ENCODE peak calls at places on chromosomes 2 and 18, in five cellular contexts. Q, P, J, W and S are unnamed samples.

GRCh38 chr2:226031078-226031937 is 631.8 kb downstream of the NYAP2 start:
- DNase-seq in P (peak), Q (peak), J (no peak), W (peak), S (peak)

GRCh38 chr18:11512096-11513030 is 97.0 kb upstream of the SLC35G4 start:
- DNase-seq in W (peak), J (no peak), P (peak), Q (peak), S (no peak)

GRCh38 chr2:237483018-237483731 is 3.9 kb upstream of the MLPH start:
- DNase-seq in P (no peak), Q (peak), W (no peak), J (no peak), S (no peak)

GRCh38 chr18:57843403-57843802 is 40.3 kb upstream of the ATP8B1 start:
- DNase-seq in J (no peak), Q (no peak), W (no peak), P (no peak), S (no peak)

GRCh38 chr18:80179857-80180558 is 67.3 kb downstream of the PARD6G start:
- DNase-seq in J (no peak), W (no peak), Q (no peak), P (no peak), S (no peak)

GRCh38 chr2:134433934-134434333 is 180.1 kb downstream of the MGAT5 start:
- DNase-seq in P (no peak), Q (no peak), W (no peak), J (no peak), S (no peak)

GRCh38 chr2:101064505-101064867 is 62.4 kb downstream of the RPL31 start:
- DNase-seq in Q (no peak), W (no peak), P (no peak), J (no peak), S (no peak)

GRCh38 chr2:67612576-67612981 is 215.4 kb downstream of the ETAA1 start:
- DNase-seq in Q (no peak), J (no peak), W (no peak), P (no peak), S (no peak)

GRCh38 chr18:8800445-8800844 is 95.1 kb downstream of the MTCL1 start:
- DNase-seq in J (no peak), W (peak), P (no peak), Q (peak), S (no peak)

GRCh38 chr2:3434654-3435053 is 55.2 kb downstream of the TRAPPC12 start:
- DNase-seq in P (no peak), W (no peak), Q (no peak), J (no peak), S (no peak)

GRCh38 chr2:74747411-74748080 is 86.4 kb upstream of the HK2 start:
- DNase-seq in P (peak), Q (no peak), J (no peak), W (no peak), S (no peak)

GRCh38 chr18:67710639-67711038 is 194.1 kb upstream of the DSEL start:
- DNase-seq in Q (peak), J (no peak), P (peak), W (peak), S (no peak)

GRCh38 chr18:37836071-37836470 is 270.5 kb upstream of the CELF4 start:
- DNase-seq in Q (no peak), P (no peak), W (no peak), J (no peak), S (no peak)

GRCh38 chr2:107430006-107430405 is 396.7 kb upstream of the RGPD4 start:
- DNase-seq in J (no peak), W (no peak), Q (no peak), P (no peak), S (no peak)

GRCh38 chr2:218540015-218540414 is 28.1 kb downstream of the USP37 start:
- DNase-seq in P (no peak), W (no peak), Q (no peak), J (no peak), S (no peak)

GRCh38 chr2:63049291-63050185 is 1.1 kb upstream of the OTX1 start:
- DNase-seq in Q (peak), P (no peak), J (no peak), W (peak), S (no peak)

GRCh38 chr2:26189751-26190150 is 16.9 kb downstream of the GAREM2 start:
- DNase-seq in J (no peak), W (no peak), Q (no peak), P (no peak), S (no peak)

GRCh38 chr18:28961669-28962228 is 784.8 kb upstream of the CDH2 start:
- DNase-seq in J (no peak), Q (peak), P (peak), W (peak), S (no peak)

GRCh38 chr18:74454279-74454741 is 2.8 kb downstream of the DIPK1C start:
- DNase-seq in P (no peak), J (no peak), Q (no peak), W (no peak), S (no peak)

GRCh38 chr2:85716346-85716880 is 22.3 kb downstream of the GNLY start:
- DNase-seq in J (no peak), Q (no peak), W (no peak), P (no peak), S (peak)

GRCh38 chr18:30086351-30086750 is 956.2 kb downstream of the DSC3 start:
- DNase-seq in P (no peak), J (no peak), W (no peak), Q (no peak), S (no peak)

GRCh38 chr2:151973901-151974199 is 125.0 kb downstream of the CACNB4 start:
- DNase-seq in P (peak), W (peak), J (no peak), Q (no peak), S (no peak)

GRCh38 chr2:182672471-182673165 is 43.4 kb upstream of the DNAJC10 start:
- DNase-seq in J (no peak), Q (peak), P (no peak), W (no peak), S (no peak)

GRCh38 chr2:176101216-176101845 is 1.7 kb downstream of the HOXD12 start:
- DNase-seq in P (no peak), J (no peak), Q (no peak), W (no peak), S (no peak)

GRCh38 chr18:75137346-75137877 is 71.5 kb downstream of the PTGR3 start:
- DNase-seq in Q (no peak), J (no peak), W (no peak), P (no peak), S (no peak)

GRCh38 chr2:27891063-27891819 is 712 bp downstream of the BABAM2 start:
- DNase-seq in J (peak), Q (peak), W (peak), P (peak), S (peak)

GRCh38 chr2:60992985-60993392 is 24.5 kb upstream of the PEX13 start:
- DNase-seq in J (no peak), Q (no peak), P (no peak), W (no peak), S (peak)

GRCh38 chr2:96324716-96325037 is 440 bp upstream of the ITPRIPL1 start:
- DNase-seq in W (no peak), P (no peak), J (no peak), Q (no peak), S (no peak)

GRCh38 chr2:7915302-7916200 is 766.3 kb upstream of the ID2 start:
- DNase-seq in Q (no peak), W (peak), P (no peak), J (no peak), S (no peak)

GRCh38 chr2:64192570-64193192 is 48.5 kb upstream of the PELI1 start:
- DNase-seq in P (peak), J (no peak), W (no peak), Q (no peak), S (peak)

GRCh38 chr18:57816208-57816999 is 13.3 kb upstream of the ATP8B1 start:
- DNase-seq in P (peak), J (no peak), W (no peak), Q (no peak), S (no peak)

GRCh38 chr2:45699032-45699658 is 47.7 kb downstream of the PRKCE start:
- DNase-seq in Q (no peak), J (no peak), W (no peak), P (no peak), S (no peak)

GRCh38 chr18:75089748-75090327 is 119.1 kb downstream of the PTGR3 start:
- DNase-seq in P (no peak), Q (no peak), W (peak), J (no peak), S (no peak)

GRCh38 chr2:73291093-73291460 is 2.3 kb downstream of the EGR4 start:
- DNase-seq in W (peak), J (peak), P (no peak), Q (peak), S (peak)

GRCh38 chr18:22822841-22823508 is 110.2 kb upstream of the RBBP8 start:
- DNase-seq in Q (no peak), J (no peak), P (no peak), W (no peak), S (no peak)

GRCh38 chr2:240930631-240931318 is 24.6 kb downstream of the CROCC2 start:
- DNase-seq in J (no peak), Q (no peak), W (no peak), P (no peak), S (no peak)

GRCh38 chr2:112529751-112530150 is 12.5 kb upstream of the POLR1B start:
- DNase-seq in P (no peak), Q (no peak), J (no peak), W (no peak), S (peak)

GRCh38 chr18:12531747-12532146 is 124.0 kb downstream of the PRELID3A start:
- DNase-seq in W (no peak), Q (no peak), P (no peak), J (no peak), S (no peak)

GRCh38 chr18:25621144-25621543 is 269.2 kb upstream of the ZNF521 start:
- DNase-seq in P (no peak), J (no peak), W (no peak), Q (no peak), S (no peak)

GRCh38 chr2:190432567-190433231 is 24.5 kb downstream of the MFSD6 start:
- DNase-seq in J (no peak), W (no peak), Q (no peak), P (no peak), S (no peak)

DNA sequence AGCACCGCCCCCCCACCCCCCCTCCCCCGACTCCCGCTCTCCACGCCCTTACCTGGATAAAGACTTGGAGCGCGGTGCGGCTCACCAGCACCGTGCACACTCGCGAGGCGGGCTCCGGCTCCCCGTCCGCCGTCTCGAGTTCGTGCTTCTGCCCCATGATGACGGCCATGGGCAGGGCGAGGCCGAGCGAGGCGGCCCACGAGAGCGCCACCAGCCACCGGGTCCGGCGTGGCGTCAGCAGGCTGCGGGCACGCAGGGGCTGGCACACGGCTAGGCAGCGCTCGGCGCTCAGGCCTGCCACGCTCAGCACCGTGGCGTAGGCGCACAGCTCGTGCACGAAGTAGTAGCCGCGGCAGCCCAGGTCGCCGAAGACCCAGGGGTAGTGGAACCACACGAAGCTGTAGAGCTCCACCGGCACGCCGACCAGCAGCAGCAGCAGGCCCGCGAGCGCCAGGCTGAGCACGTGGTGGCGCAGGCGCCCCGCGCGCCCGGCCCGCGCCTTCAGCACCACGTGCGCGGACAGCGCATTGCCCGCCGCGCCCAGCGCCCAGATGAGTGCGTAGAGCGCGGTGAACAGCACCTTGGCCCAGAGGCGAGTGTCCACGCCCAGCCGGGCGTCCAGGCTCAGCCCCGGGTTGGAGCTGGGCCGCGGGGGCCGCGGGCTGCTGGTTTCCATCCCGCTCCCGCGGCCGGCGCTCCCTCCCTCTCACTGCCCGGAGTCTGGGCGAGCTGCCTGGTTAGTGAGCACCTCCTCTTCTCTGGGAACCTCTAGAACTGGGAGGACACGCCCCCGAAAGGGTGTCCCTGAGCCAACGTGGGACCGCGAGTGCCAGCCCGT is at the start of gene NTSR2:
- DNase-seq in J (peak), P (peak), Q (peak), W (peak), S (no peak)
- TF ChIP-seq REST in J (peak), P (peak), Q (peak), W (peak), S (peak)

DNA sequence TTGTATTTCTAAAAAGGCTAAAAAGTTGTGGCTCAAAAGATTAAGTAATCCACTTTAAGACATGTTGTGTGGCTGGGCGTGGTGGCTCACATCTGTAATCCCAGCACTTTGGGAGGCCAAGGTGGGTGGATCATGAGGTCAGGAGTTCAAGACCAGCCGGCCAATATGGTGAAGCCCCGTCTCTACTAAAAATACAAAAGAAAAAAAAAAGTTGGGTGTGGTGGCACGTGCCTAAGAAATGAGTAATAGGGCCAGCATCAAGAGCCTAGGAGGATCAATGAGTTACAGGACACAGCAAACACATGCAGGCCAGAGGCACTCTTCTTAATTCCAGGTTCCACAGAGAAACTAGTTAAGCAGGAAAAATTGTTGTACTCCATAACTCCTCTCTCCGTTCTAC is 61.7 kb downstream of the PUM2 start:
- DNase-seq in W (no peak), Q (peak), P (no peak), J (peak), S (no peak)
- TF ChIP-seq REST in W (no peak), Q (no peak), P (no peak), J (no peak), S (no peak)

DNA sequence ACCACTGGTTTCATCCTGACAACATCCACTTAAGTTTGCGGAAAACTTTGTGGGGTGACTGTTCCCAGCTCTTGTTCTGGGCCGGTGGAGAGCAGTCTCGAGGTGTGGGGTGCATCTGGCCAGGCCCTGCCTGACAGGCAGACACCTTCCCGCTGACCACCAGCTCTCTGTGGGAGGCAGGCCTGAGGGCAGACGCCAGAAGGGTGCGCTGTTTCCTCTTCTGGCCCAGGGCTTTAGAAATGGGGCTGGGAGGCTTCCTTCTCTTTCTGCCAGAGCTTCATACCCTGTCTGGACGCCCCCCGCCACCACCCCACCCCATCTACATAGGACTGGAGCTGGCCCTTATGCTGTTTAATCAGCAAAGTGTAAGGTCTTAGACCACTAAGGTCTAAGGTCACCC is 263.8 kb downstream of the LOXHD1 start:
- DNase-seq in P (no peak), Q (no peak), W (peak), J (peak), S (no peak)
- TF ChIP-seq REST in P (no peak), Q (no peak), W (no peak), J (no peak), S (no peak)

DNA sequence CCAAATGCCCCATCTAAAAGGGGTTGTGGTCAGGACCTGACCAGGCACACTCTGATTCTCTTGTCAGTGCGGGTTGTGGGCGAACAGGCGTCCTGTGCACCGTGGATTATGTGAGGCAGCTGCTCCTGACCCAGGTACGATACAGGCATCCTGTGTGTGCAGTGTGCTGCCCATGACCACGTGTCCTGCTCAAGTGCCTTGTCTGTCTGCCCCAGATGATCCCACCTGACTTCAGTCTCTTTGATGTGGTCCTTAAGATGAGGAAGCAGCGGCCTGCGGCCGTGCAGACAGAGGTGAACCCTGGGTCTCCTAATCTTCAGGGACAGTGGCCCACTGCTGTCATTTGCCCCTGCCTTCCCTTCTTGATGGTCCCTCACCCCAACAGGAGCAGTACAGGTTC is 14.6 kb downstream of the PTPN18 start:
- DNase-seq in J (no peak), P (no peak), W (no peak), Q (no peak), S (no peak)
- TF ChIP-seq REST in J (no peak), P (no peak), W (no peak), Q (no peak), S (no peak)

GRCh38 chr2:19763731-19764130 is 138.1 kb downstream of the TTC32 start:
- DNase-seq in W (no peak), Q (no peak), P (no peak), J (no peak), S (no peak)
- TF ChIP-seq REST in W (no peak), Q (no peak), P (no peak), J (no peak), S (no peak)

GRCh38 chr2:65620524-65620923 is 188.1 kb upstream of the SPRED2 start:
- DNase-seq in J (no peak), P (no peak), W (peak), Q (no peak), S (no peak)
- TF ChIP-seq REST in J (no peak), P (no peak), W (no peak), Q (no peak), S (no peak)

GRCh38 chr2:55431982-55432627 is 12.4 kb upstream of the CCDC88A start:
- DNase-seq in J (no peak), P (peak), Q (peak), W (peak), S (no peak)
- TF ChIP-seq REST in J (no peak), P (no peak), Q (no peak), W (no peak), S (no peak)

DNA sequence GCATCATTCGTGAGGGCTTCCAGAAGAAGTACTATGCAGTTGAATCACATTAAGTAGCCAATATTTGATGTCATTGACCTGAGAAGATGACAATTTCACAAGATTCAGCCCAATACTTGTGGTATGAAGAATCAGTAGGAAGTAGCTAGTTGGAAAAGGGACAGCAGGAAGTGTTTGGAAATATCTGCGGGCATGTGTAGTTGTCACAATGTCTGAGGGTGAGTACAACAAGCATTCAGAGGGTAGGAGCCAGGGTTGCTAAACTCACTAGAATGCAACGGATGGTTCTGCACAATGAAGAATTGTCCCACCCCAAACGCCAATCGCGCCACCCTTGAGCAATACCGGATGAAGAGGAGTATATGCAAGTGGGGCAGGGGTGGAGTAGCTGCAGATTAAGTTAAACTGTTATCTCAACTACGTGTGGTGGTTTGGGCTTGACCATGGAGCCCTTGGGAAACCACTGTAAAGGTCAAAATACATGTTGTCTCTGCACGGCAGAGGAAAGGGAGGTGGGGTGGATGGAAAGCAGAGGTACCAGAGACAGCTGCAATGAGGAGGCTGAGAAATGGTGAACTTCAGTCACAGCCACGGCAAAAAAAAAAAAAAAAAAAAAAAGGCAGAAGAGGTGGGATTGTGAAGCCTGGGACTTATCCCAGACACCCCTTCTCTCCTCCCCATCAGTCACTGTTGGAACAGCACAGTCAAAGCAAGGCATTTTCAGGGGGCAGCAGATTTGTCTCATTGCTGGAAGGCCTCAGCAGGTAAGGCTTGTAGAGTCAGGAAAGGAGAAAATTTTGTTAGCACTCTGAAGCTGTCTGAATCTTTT is 5.1 kb downstream of the CCL20 start:
- DNase-seq in Q (peak), J (no peak), W (no peak), P (peak), S (peak)
- TF ChIP-seq REST in Q (no peak), J (no peak), W (no peak), P (peak), S (peak)